ENCODE peak calls at places on chromosomes 3 and 15, in eight cellular contexts. H, V, R, N, K, Y, L and Q are unnamed samples.

GRCh38 chr3:72279068-72279598 is 494.2 kb upstream of the PROK2 start:
- DNase-seq in H (no peak), V (no peak), R (no peak), N (no peak), K (no peak), Y (no peak), L (no peak), Q (no peak)

GRCh38 chr3:42753757-42754156 is 19.3 kb downstream of the CCDC13 start:
- DNase-seq in H (no peak), V (no peak), R (no peak), N (no peak), K (no peak), Y (no peak), L (no peak), Q (no peak)

GRCh38 chr3:51937014-51937413 is 4.7 kb downstream of the RRP9 start:
- DNase-seq in H (no peak), V (no peak), R (peak; percentile 33), N (no peak), K (no peak), Y (no peak), L (no peak), Q (no peak)

GRCh38 chr3:15387171-15387581 is 40.2 kb downstream of the METTL6 start:
- DNase-seq in H (no peak), V (no peak), R (no peak), N (no peak), K (peak; percentile 25), Y (no peak), L (no peak), Q (no peak)

GRCh38 chr3:165753560-165753959 is 83.7 kb downstream of the BCHE start:
- DNase-seq in H (no peak), V (no peak), R (no peak), N (no peak), K (peak; percentile 3), Y (no peak), L (no peak), Q (no peak)

GRCh38 chr15:94239474-94239873 is 8.1 kb downstream of the MCTP2 start:
- DNase-seq in H (no peak), V (no peak), R (no peak), N (no peak), K (no peak), Y (no peak), L (no peak), Q (no peak)

GRCh38 chr15:29435811-29436210 is 166.2 kb upstream of the NSMCE3 start:
- DNase-seq in H (no peak), V (no peak), R (no peak), N (no peak), K (no peak), Y (no peak), L (no peak), Q (no peak)

GRCh38 chr3:62371735-62372591 is 1.4 kb downstream of the FEZF2 start:
- DNase-seq in H (no peak), V (peak; percentile 63), R (no peak), N (no peak), K (no peak), Y (no peak), L (no peak), Q (no peak)

GRCh38 chr15:44029940-44030568 is 165.0 kb downstream of the FRMD5 start:
- DNase-seq in H (no peak), V (no peak), R (no peak), N (no peak), K (peak; percentile 72), Y (no peak), L (no peak), Q (no peak)

GRCh38 chr15:25242957-25243799 is 195.6 kb downstream of the UBE3A start:
- DNase-seq in H (no peak), V (no peak), R (peak; percentile 31), N (no peak), K (no peak), Y (no peak), L (no peak), Q (peak; percentile 10)

GRCh38 chr15:60070838-60071493 is 66.9 kb downstream of the FOXB1 start:
- DNase-seq in H (no peak), V (no peak), R (no peak), N (no peak), K (peak; percentile 76), Y (no peak), L (no peak), Q (no peak)

GRCh38 chr15:52673312-52673711 is 5.9 kb downstream of the ATOSA start:
- DNase-seq in H (no peak), V (no peak), R (no peak), N (no peak), K (no peak), Y (no peak), L (no peak), Q (no peak)

GRCh38 chr15:35907507-35907906 is 361.5 kb upstream of the DPH6 start:
- DNase-seq in H (no peak), V (no peak), R (no peak), N (no peak), K (peak; percentile 25), Y (no peak), L (no peak), Q (no peak)

GRCh38 chr3:99317196-99317595 is 321.2 kb upstream of the COL8A1 start:
- DNase-seq in H (no peak), V (no peak), R (no peak), N (no peak), K (no peak), Y (peak; percentile 40), L (no peak), Q (no peak)

GRCh38 chr3:23202921-23203650 is at the start of gene UBE2E2:
- DNase-seq in H (peak; percentile 79), V (peak; percentile 82), R (peak; percentile 67), N (peak; percentile 87), K (peak; percentile 78), Y (peak; percentile 30), L (peak; percentile 17), Q (peak; percentile 50)

GRCh38 chr15:91182096-91182495 is 82.0 kb downstream of the SV2B start:
- DNase-seq in H (no peak), V (no peak), R (no peak), N (no peak), K (no peak), Y (no peak), L (no peak), Q (no peak)

GRCh38 chr3:159619341-159619885 is 369.2 kb upstream of the IL12A start:
- DNase-seq in H (peak; percentile 28), V (no peak), R (no peak), N (no peak), K (peak; percentile 10), Y (peak; percentile 35), L (no peak), Q (no peak)

GRCh38 chr15:95252404-95252803 is 1021.0 kb downstream of the MCTP2 start:
- DNase-seq in H (no peak), V (no peak), R (no peak), N (no peak), K (peak; percentile 29), Y (no peak), L (no peak), Q (no peak)

GRCh38 chr15:74603026-74603788 is 12.4 kb upstream of the CLK3 start:
- DNase-seq in H (no peak), V (no peak), R (no peak), N (no peak), K (no peak), Y (no peak), L (no peak), Q (no peak)

DNA sequence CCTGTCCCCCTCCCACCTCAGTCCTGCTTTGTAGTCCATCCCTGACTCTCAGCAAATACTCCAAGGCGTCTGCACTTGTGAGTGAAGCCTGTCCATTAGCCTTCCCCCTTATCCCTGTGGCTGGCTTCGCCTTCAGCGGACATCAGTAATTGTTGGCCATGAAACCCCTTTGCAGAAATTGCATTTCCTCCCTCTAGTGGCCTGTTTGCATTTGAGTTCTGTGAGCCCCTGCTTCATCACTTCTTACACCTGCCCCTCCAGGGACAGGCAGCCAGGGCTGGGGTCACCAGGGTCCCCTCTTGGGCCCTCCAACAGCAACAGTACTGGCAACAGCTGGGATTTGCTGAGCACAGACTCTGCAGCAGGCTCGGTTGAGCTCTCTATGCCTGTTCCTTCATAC is 9.0 kb upstream of the LRRK1 start:
- DNase-seq in H (no peak), V (peak; percentile 46), R (no peak), N (no peak), K (no peak), Y (no peak), L (no peak), Q (no peak)
- TF ChIP-seq CTCF in H (peak; percentile 31), V (peak; percentile 47), R (no peak), N (no peak), K (peak; percentile 35), Y (peak; percentile 17), L (no peak), Q (no peak)

DNA sequence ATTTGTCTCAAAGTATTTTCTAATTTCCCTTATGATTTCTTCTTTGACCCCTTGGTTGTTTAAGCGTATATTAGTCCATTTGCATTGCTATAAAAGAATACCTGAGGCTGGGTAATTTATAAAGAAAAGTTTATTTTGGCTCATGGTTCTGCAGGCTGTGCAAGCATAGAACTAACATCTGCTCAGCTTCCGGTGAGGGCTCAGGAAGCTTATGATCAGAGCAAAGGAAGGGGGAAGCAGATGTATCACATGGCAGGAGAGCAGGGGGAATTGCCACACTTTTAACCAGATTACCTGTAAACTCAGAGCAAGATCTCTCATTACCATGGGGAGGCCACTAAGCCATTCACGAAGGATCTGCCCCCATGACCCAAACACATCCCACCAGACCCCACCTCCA is 148.2 kb downstream of the PDE8A start:
- DNase-seq in H (no peak), V (no peak), R (no peak), N (no peak), K (no peak), Y (no peak), L (no peak), Q (no peak)
- TF ChIP-seq CTCF in H (no peak), V (no peak), R (no peak), N (no peak), K (no peak), Y (no peak), L (no peak), Q (no peak)

DNA sequence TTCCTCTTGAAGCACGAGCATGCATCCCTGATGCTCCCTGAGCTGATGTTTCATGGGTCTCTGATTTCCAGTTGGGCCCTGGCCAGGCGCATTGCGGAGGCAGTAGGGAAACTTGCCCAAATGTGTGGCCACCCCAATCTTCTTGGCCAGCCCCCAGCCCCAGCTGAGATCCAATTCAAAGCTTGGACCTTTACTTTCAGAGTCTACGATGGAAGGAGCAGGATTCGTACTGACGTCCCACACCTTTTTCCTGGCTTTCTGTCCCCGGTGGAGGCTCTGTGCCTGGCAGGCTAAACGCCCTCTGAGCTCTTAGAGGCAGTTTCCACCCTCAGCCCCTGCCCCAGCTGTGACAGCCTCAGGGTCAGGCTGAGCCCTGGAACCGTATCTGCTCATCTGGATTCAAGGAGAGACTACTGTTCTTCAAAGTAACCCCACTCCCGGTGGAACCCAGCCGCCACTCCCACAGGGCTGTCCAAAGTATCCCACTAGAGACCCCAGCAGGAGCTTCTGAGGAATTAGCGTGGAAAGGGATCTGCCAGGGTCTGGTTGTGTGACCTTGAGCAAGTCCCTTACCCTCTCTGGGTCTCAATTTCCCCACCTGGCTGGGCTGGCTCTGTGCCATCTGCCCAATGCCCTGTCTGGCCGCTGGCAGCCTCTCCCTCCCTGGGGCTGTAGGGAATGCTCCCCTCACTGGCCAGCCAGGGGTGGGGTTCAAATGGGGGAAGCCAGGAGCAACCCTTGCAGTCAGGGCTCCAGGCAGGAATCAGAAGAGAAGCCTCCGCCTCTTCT is 37.3 kb downstream of the CPN2 start:
- DNase-seq in H (no peak), V (peak; percentile 64), R (peak; percentile 13), N (no peak), K (peak; percentile 77), Y (no peak), L (no peak), Q (no peak)
- TF ChIP-seq CTCF in H (no peak), V (peak; percentile 29), R (no peak), N (no peak), K (no peak), Y (no peak), L (no peak), Q (no peak)

GRCh38 chr15:62549345-62549970 is 384.4 kb upstream of the C2CD4B start:
- DNase-seq in H (peak; percentile 27), V (peak; percentile 64), R (no peak), N (peak; percentile 39), K (peak; percentile 49), Y (no peak), L (no peak), Q (no peak)
- TF ChIP-seq CTCF in H (peak; percentile 49), V (peak; percentile 76), R (peak; percentile 15), N (peak; percentile 60), K (peak; percentile 61), Y (peak; percentile 25), L (no peak), Q (peak; percentile 29)